ENCODE peak calls at places on chromosomes 1 and 21, in nine cellular contexts. V, H, F, A, D, E, T, O and X are unnamed samples.

GRCh38 chr1:228830954-228831481 is 95.7 kb downstream of the RHOU start:
- DNase-seq in E (peak; percentile 45), D (no peak), O (no peak), T (no peak), A (peak; percentile 47), V (no peak), F (no peak), H (no peak), X (no peak)

GRCh38 chr1:16006552-16007485 is 2.8 kb downstream of the SRARP start:
- DNase-seq in E (peak; percentile 17), D (no peak), T (no peak), H (no peak), F (no peak), V (no peak), A (no peak), O (no peak), X (no peak)

GRCh38 chr1:19505694-19506457 is 20.5 kb upstream of the CAPZB start:
- DNase-seq in A (no peak), T (no peak), E (no peak), F (no peak), V (no peak), D (no peak), H (no peak), O (no peak), X (no peak)

GRCh38 chr1:83845437-83846071 is 153.4 kb downstream of the TTLL7 start:
- DNase-seq in E (peak; percentile 72), T (no peak), D (no peak), V (no peak), F (no peak), A (no peak), O (no peak), H (no peak), X (no peak)

GRCh38 chr1:187244623-187245022 is 415.9 kb downstream of the PLA2G4A start:
- DNase-seq in E (no peak), T (no peak), V (peak; percentile 82), O (no peak), D (no peak), H (no peak), A (no peak), F (no peak), X (no peak)

GRCh38 chr1:86846166-86846647 is 67.7 kb downstream of the SELENOF start:
- DNase-seq in A (no peak), H (no peak), D (no peak), V (no peak), E (peak; percentile 94), T (no peak), O (no peak), F (no peak), X (no peak)

GRCh38 chr1:151282883-151283725 is 1.0 kb downstream of the ZNF687 start:
- DNase-seq in D (peak; percentile 41), H (peak; percentile 79), A (peak; percentile 57), F (no peak), T (peak; percentile 16), E (no peak), V (peak; percentile 58), O (peak; percentile 74), X (peak; percentile 84)

GRCh38 chr1:154975409-154976205 is 1.1 kb downstream of the CKS1B start:
- DNase-seq in F (peak; percentile 87), O (peak; percentile 84), H (peak; percentile 77), E (peak; percentile 64), A (peak; percentile 69), V (peak; percentile 44), T (peak; percentile 44), D (peak; percentile 47), X (peak; percentile 86)

GRCh38 chr1:41705798-41706197 is 212.9 kb downstream of the HIVEP3 start:
- DNase-seq in V (no peak), H (no peak), A (no peak), F (no peak), D (no peak), E (no peak), T (no peak), O (no peak), X (no peak)

GRCh38 chr1:51877434-51878306 is 857 bp downstream of the NRDC start:
- DNase-seq in E (peak; percentile 38), V (peak; percentile 48), O (peak; percentile 64), H (no peak), D (no peak), F (no peak), A (no peak), T (no peak), X (peak; percentile 80)

GRCh38 chr21:16797530-16797929 is 715.3 kb upstream of the CXADR start:
- DNase-seq in H (no peak), V (no peak), D (no peak), F (no peak), T (no peak), E (no peak), A (no peak), O (no peak), X (no peak)

GRCh38 chr1:204341380-204341779 is 18.3 kb downstream of the PLEKHA6 start:
- DNase-seq in H (no peak), A (no peak), E (peak; percentile 31), F (no peak), D (no peak), V (no peak), O (no peak), T (no peak), X (no peak)

GRCh38 chr21:39050839-39051560 is 132.3 kb downstream of the PSMG1 start:
- DNase-seq in H (peak; percentile 6), E (no peak), A (no peak), F (peak; percentile 45), T (no peak), D (no peak), O (no peak), V (no peak), X (no peak)

GRCh38 chr1:6016191-6016865 is 24.1 kb upstream of the NPHP4 start:
- DNase-seq in T (no peak), F (no peak), O (no peak), V (no peak), D (no peak), A (no peak), E (no peak), H (no peak), X (no peak)

GRCh38 chr1:45971335-45971734 is 161.1 kb downstream of the PIK3R3 start:
- DNase-seq in V (no peak), D (no peak), O (no peak), A (no peak), T (no peak), E (no peak), H (no peak), F (no peak), X (no peak)

GRCh38 chr1:206555473-206555935 is 48.2 kb downstream of the RASSF5 start:
- DNase-seq in D (peak; percentile 52), E (no peak), V (peak; percentile 69), A (peak; percentile 58), O (no peak), H (peak; percentile 70), F (no peak), T (no peak), X (no peak)

GRCh38 chr1:222995230-222995580 is 147.8 kb downstream of the TLR5 start:
- DNase-seq in V (no peak), H (no peak), E (no peak), T (no peak), F (no peak), D (no peak), A (no peak), O (no peak), X (no peak)

DNA sequence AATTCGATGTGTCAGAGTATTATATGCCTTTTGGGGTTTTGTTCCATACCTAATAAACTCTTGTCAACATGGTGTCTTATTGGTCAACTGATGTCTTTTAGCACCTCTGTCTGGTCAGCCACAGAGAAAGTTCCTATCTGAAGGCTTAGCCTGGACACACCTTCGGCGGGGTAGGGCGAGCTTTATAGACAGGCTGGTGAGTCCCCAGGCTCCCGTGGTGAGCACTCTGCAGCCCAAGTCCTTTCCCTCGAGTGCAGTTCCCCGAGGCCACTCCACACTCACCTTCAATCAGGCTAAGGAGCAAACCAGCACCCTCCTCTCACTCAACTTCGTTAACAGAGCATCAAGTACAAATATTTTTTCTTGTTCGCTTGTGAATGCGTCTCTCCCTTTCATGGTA is 133.9 kb downstream of the ATG4C start:
- DNase-seq in A (no peak), H (peak; percentile 59), T (no peak), V (no peak), O (no peak), E (no peak), F (no peak), D (no peak), X (no peak)
- H3K27ac ChIP-seq in A (no peak overlapping the region), H (no peak overlapping the region), T (no peak overlapping the region), V (no peak overlapping the region), O (no peak overlapping the region), E (no peak overlapping the region), F (no peak overlapping the region), D (no peak overlapping the region), X (no peak overlapping the region)

GRCh38 chr1:158003409-158003805 is 10.0 kb downstream of the KIRREL1 start:
- DNase-seq in O (no peak), F (no peak), H (no peak), E (no peak), V (no peak), T (no peak), D (no peak), A (no peak), X (no peak)
- H3K4me1 ChIP-seq in O (peaks cover 66% of the 10 kb centered on the region), F (peaks cover 1% of the 10 kb centered on the region), H (peaks cover 29% of the 10 kb centered on the region), E (peaks cover 79% of the 10 kb centered on the region), V (peaks cover 30% of the 10 kb centered on the region), T (no peaks in the 10 kb centered on the region), D (no peaks in the 10 kb centered on the region), A (no peaks in the 10 kb centered on the region), X (peaks cover 52% of the 10 kb centered on the region)

GRCh38 chr1:28751315-28752056 is 14.7 kb downstream of the YTHDF2 start:
- DNase-seq in E (peak; percentile 39), T (no peak), H (no peak), F (no peak), A (no peak), V (no peak), D (no peak), O (no peak), X (no peak)

GRCh38 chr1:28745653-28746173 is 9.0 kb downstream of the YTHDF2 start:
- DNase-seq in H (no peak), F (no peak), E (no peak), T (no peak), V (no peak), O (no peak), D (no peak), A (peak; percentile 27), X (no peak)

GRCh38 chr1:28755701-28756100 is 19.0 kb downstream of the YTHDF2 start:
- DNase-seq in V (no peak), H (no peak), T (no peak), D (no peak), O (no peak), F (no peak), E (no peak), A (no peak), X (no peak)

GRCh38 chr1:28750330-28750729 is 13.6 kb downstream of the YTHDF2 start:
- DNase-seq in F (no peak), H (no peak), T (no peak), D (no peak), A (no peak), E (no peak), O (no peak), V (no peak), X (no peak)
- H3K36me3 ChIP-seq in F (no peaks in the 10 kb centered on the region), H (peaks cover 74% of the 10 kb centered on the region), T (no peaks in the 10 kb centered on the region), D (peaks cover 5% of the 10 kb centered on the region), A (peaks cover 4% of the 10 kb centered on the region), E (no peaks in the 10 kb centered on the region), O (peaks cover 20% of the 10 kb centered on the region), V (peaks cover 6% of the 10 kb centered on the region), X (peaks cover 25% of the 10 kb centered on the region)

DNA sequence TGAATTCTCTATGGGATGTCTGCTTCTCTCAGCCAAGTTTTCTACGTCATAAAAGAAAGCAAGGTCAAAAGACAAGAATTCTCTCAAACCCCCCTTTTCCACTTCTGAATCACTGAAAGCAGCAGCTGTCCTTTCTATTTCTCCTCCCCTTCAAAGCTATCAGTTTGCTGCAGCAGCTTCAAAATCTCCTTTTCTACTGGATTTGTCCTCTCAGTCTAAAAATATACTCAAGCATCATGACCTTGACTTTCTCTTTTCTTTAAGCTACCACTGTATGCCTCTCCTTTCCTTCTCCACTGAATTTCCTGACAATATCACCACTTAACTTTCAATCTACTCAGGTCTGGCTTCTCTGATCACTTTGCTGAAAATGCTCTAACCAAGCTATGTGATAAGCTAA is 1.9 kb downstream of the WDR64 start:
- DNase-seq in T (no peak), E (no peak), V (no peak), O (no peak), A (no peak), F (no peak), H (no peak), D (no peak), X (no peak)
- H3K27ac ChIP-seq in T (no peak overlapping the region), E (no peak overlapping the region), V (no peak overlapping the region), O (no peak overlapping the region), A (no peak overlapping the region), F (no peak overlapping the region), H (no peak overlapping the region), D (no peak overlapping the region), X (no peak overlapping the region)